ENCODE peak calls at places on chromosomes 3 and 15, in eight cellular contexts. One of them, this sample, is unnamed.
A peak's percentile ranks its signal among the peaks of the same experiment; 100 is the strongest.

GRCh38 chr3:31968927-31969418 is 12.1 kb downstream of the OSBPL10 start:
- DNase-seq in SK-N-SH: no peak
- DNase-seq in GM23338: no peak
- DNase-seq in hepatocyte: peak; percentile 37
- DNase-seq in HCT116: peak; percentile 86
- DNase-seq in GM23248: peak; percentile 90
- DNase-seq in MM.1S: no peak
- DNase-seq in Karpas-422: peak; percentile 49
- DNase-seq in this sample: peak; percentile 83

GRCh38 chr3:61725851-61726333 is 164.5 kb downstream of the PTPRG start:
- DNase-seq in Karpas-422: no peak
- DNase-seq in GM23248: peak; percentile 42
- DNase-seq in MM.1S: no peak
- DNase-seq in hepatocyte: peak; percentile 32
- DNase-seq in GM23338: peak; percentile 52
- DNase-seq in SK-N-SH: no peak
- DNase-seq in HCT116: peak; percentile 6
- DNase-seq in this sample: no peak

GRCh38 chr3:51550080-51550819 is 11.7 kb downstream of the RAD54L2 start:
- DNase-seq in SK-N-SH: no peak
- DNase-seq in hepatocyte: no peak
- DNase-seq in GM23338: no peak
- DNase-seq in HCT116: no peak
- DNase-seq in Karpas-422: no peak
- DNase-seq in GM23248: no peak
- DNase-seq in MM.1S: no peak
- DNase-seq in this sample: no peak

GRCh38 chr15:88702983-88703382 is 64.2 kb downstream of the ISG20 start:
- DNase-seq in Karpas-422: no peak
- DNase-seq in MM.1S: no peak
- DNase-seq in GM23248: no peak
- DNase-seq in GM23338: no peak
- DNase-seq in hepatocyte: no peak
- DNase-seq in SK-N-SH: no peak
- DNase-seq in HCT116: no peak
- DNase-seq in this sample: no peak

GRCh38 chr15:73700041-73700842 is 16.1 kb downstream of the CD276 start:
- DNase-seq in GM23248: peak; percentile 88
- DNase-seq in GM23338: peak; percentile 90
- DNase-seq in SK-N-SH: peak; percentile 82
- DNase-seq in HCT116: peak; percentile 51
- DNase-seq in MM.1S: peak; percentile 84
- DNase-seq in hepatocyte: peak; percentile 91
- DNase-seq in Karpas-422: peak; percentile 93
- DNase-seq in this sample: peak; percentile 52

GRCh38 chr3:71478568-71478967 is 105.0 kb downstream of the FOXP1 start:
- DNase-seq in MM.1S: no peak
- DNase-seq in GM23338: no peak
- DNase-seq in Karpas-422: no peak
- DNase-seq in HCT116: no peak
- DNase-seq in SK-N-SH: no peak
- DNase-seq in hepatocyte: no peak
- DNase-seq in GM23248: peak; percentile 63
- DNase-seq in this sample: no peak

GRCh38 chr3:130529816-130530215 is 12.8 kb downstream of the COL6A6 start:
- DNase-seq in hepatocyte: no peak
- DNase-seq in GM23248: no peak
- DNase-seq in Karpas-422: peak; percentile 45
- DNase-seq in SK-N-SH: no peak
- DNase-seq in GM23338: peak; percentile 57
- DNase-seq in HCT116: no peak
- DNase-seq in MM.1S: peak; percentile 71
- DNase-seq in this sample: no peak

GRCh38 chr3:50354850-50355249 is 4.2 kb downstream of the CYB561D2 start:
- DNase-seq in SK-N-SH: no peak
- DNase-seq in Karpas-422: no peak
- DNase-seq in HCT116: no peak
- DNase-seq in hepatocyte: no peak
- DNase-seq in GM23338: no peak
- DNase-seq in GM23248: no peak
- DNase-seq in MM.1S: no peak
- DNase-seq in this sample: no peak

GRCh38 chr3:51819709-51820406 is 40.8 kb upstream of the IQCF6 start:
- DNase-seq in Karpas-422: peak; percentile 81
- DNase-seq in GM23248: peak; percentile 9
- DNase-seq in SK-N-SH: no peak
- DNase-seq in GM23338: peak; percentile 90
- DNase-seq in MM.1S: no peak
- DNase-seq in hepatocyte: no peak
- DNase-seq in HCT116: peak; percentile 15
- DNase-seq in this sample: no peak

GRCh38 chr3:118292841-118293240 is 741.8 kb downstream of the IGSF11 start:
- DNase-seq in SK-N-SH: no peak
- DNase-seq in hepatocyte: no peak
- DNase-seq in GM23338: no peak
- DNase-seq in MM.1S: no peak
- DNase-seq in Karpas-422: no peak
- DNase-seq in GM23248: no peak
- DNase-seq in HCT116: no peak
- DNase-seq in this sample: no peak

GRCh38 chr3:195859061-195859845 is 47.5 kb upstream of the MUC4 start:
- DNase-seq in hepatocyte: peak; percentile 75
- DNase-seq in SK-N-SH: peak; percentile 89
- DNase-seq in GM23338: peak; percentile 89
- DNase-seq in GM23248: peak; percentile 70
- DNase-seq in Karpas-422: peak; percentile 94
- DNase-seq in HCT116: peak; percentile 47
- DNase-seq in MM.1S: peak; percentile 76
- DNase-seq in this sample: peak; percentile 73

GRCh38 chr15:95556866-95557225 is 773.7 kb upstream of the NR2F2 start:
- DNase-seq in GM23338: peak; percentile 13
- DNase-seq in SK-N-SH: no peak
- DNase-seq in GM23248: no peak
- DNase-seq in HCT116: peak; percentile 3
- DNase-seq in MM.1S: no peak
- DNase-seq in Karpas-422: no peak
- DNase-seq in hepatocyte: peak; percentile 18
- DNase-seq in this sample: no peak

GRCh38 chr3:197083486-197083885 is 53.9 kb upstream of the MELTF start:
- DNase-seq in GM23338: no peak
- DNase-seq in HCT116: no peak
- DNase-seq in SK-N-SH: no peak
- DNase-seq in MM.1S: no peak
- DNase-seq in Karpas-422: no peak
- DNase-seq in GM23248: peak; percentile 92
- DNase-seq in hepatocyte: peak; percentile 6
- DNase-seq in this sample: no peak

GRCh38 chr3:128098234-128098633 is 25.4 kb downstream of the RUVBL1 start:
- DNase-seq in GM23338: no peak
- DNase-seq in SK-N-SH: no peak
- DNase-seq in hepatocyte: no peak
- DNase-seq in GM23248: no peak
- DNase-seq in Karpas-422: no peak
- DNase-seq in MM.1S: no peak
- DNase-seq in HCT116: no peak
- DNase-seq in this sample: no peak

GRCh38 chr15:73965730-73966103 is 26.4 kb downstream of the STOML1 start:
- DNase-seq in MM.1S: peak; percentile 81
- DNase-seq in GM23248: peak; percentile 74
- DNase-seq in hepatocyte: no peak
- DNase-seq in HCT116: no peak
- DNase-seq in SK-N-SH: no peak
- DNase-seq in GM23338: peak; percentile 6
- DNase-seq in Karpas-422: peak; percentile 62
- DNase-seq in this sample: no peak

GRCh38 chr3:59334585-59334984 is 284.8 kb upstream of the CFAP20DC start:
- DNase-seq in GM23338: no peak
- DNase-seq in SK-N-SH: no peak
- DNase-seq in HCT116: no peak
- DNase-seq in hepatocyte: peak; percentile 30
- DNase-seq in Karpas-422: no peak
- DNase-seq in GM23248: peak; percentile 72
- DNase-seq in MM.1S: no peak
- DNase-seq in this sample: no peak

GRCh38 chr3:71616571-71617021 is 33.1 kb upstream of the FOXP1 start:
- DNase-seq in Karpas-422: no peak
- DNase-seq in GM23338: no peak
- DNase-seq in MM.1S: no peak
- DNase-seq in HCT116: no peak
- DNase-seq in GM23248: no peak
- DNase-seq in hepatocyte: no peak
- DNase-seq in SK-N-SH: no peak
- DNase-seq in this sample: no peak

GRCh38 chr3:14484741-14485140 is 55.4 kb downstream of the GRIP2 start:
- DNase-seq in GM23248: no peak
- DNase-seq in HCT116: no peak
- DNase-seq in hepatocyte: no peak
- DNase-seq in GM23338: no peak
- DNase-seq in Karpas-422: no peak
- DNase-seq in MM.1S: no peak
- DNase-seq in SK-N-SH: no peak
- DNase-seq in this sample: no peak

GRCh38 chr3:127034195-127034989 is 51.5 kb downstream of the PLXNA1 start:
- DNase-seq in HCT116: no peak
- DNase-seq in hepatocyte: no peak
- DNase-seq in SK-N-SH: no peak
- DNase-seq in GM23248: no peak
- DNase-seq in MM.1S: no peak
- DNase-seq in Karpas-422: no peak
- DNase-seq in GM23338: no peak
- DNase-seq in this sample: no peak
- H3K9me2 ChIP-seq in HCT116: no peaks in the 10 kb centered on the region
- H3K9me2 ChIP-seq in hepatocyte: no peaks in the 10 kb centered on the region
- H3K9me2 ChIP-seq in SK-N-SH: no peaks in the 10 kb centered on the region
- H3K9me2 ChIP-seq in GM23248: no peaks in the 10 kb centered on the region
- H3K9me2 ChIP-seq in MM.1S: no peaks in the 10 kb centered on the region
- H3K9me2 ChIP-seq in Karpas-422: no peaks in the 10 kb centered on the region
- H3K9me2 ChIP-seq in GM23338: no peaks in the 10 kb centered on the region
- H3K9me2 ChIP-seq in this sample: no peaks in the 10 kb centered on the region

DNA sequence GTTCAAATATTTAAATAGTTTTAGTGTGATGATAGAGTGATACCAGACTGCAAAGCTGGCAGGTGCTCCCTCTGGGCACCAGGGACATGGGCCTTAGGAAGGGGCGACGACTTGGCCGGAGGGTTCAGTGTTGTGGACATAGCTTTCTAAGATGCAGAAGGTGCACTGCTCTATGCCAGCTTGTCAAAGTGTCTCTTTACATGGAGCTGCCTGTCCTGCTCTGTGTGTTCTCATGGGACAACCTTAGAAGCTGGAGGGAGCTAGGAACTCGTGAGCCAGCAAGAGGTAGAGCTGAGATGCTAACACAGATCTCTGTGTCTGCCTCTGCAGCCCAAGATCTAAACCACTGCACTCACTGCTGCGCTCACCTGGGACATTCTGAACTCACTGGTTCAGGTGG is 77.8 kb downstream of the SENP2 start:
- DNase-seq in hepatocyte: no peak
- DNase-seq in GM23248: no peak
- DNase-seq in GM23338: no peak
- DNase-seq in SK-N-SH: no peak
- DNase-seq in MM.1S: no peak
- DNase-seq in Karpas-422: no peak
- DNase-seq in HCT116: no peak
- DNase-seq in this sample: no peak
- H3K9me2 ChIP-seq in hepatocyte: no peaks in the 10 kb centered on the region
- H3K9me2 ChIP-seq in GM23248: no peaks in the 10 kb centered on the region
- H3K9me2 ChIP-seq in GM23338: no peaks in the 10 kb centered on the region
- H3K9me2 ChIP-seq in SK-N-SH: no peaks in the 10 kb centered on the region
- H3K9me2 ChIP-seq in MM.1S: no peaks in the 10 kb centered on the region
- H3K9me2 ChIP-seq in Karpas-422: no peaks in the 10 kb centered on the region
- H3K9me2 ChIP-seq in HCT116: no peaks in the 10 kb centered on the region
- H3K9me2 ChIP-seq in this sample: no peaks in the 10 kb centered on the region

GRCh38 chr3:129512595-129512994 is 15.8 kb upstream of the RHO start:
- DNase-seq in GM23338: no peak
- DNase-seq in Karpas-422: no peak
- DNase-seq in hepatocyte: no peak
- DNase-seq in MM.1S: no peak
- DNase-seq in SK-N-SH: no peak
- DNase-seq in GM23248: no peak
- DNase-seq in HCT116: no peak
- DNase-seq in this sample: no peak

GRCh38 chr3:129517516-129517915 is 10.9 kb upstream of the RHO start:
- DNase-seq in SK-N-SH: peak; percentile 23
- DNase-seq in GM23248: no peak
- DNase-seq in GM23338: no peak
- DNase-seq in MM.1S: no peak
- DNase-seq in HCT116: no peak
- DNase-seq in hepatocyte: no peak
- DNase-seq in Karpas-422: no peak
- DNase-seq in this sample: no peak

GRCh38 chr3:129513705-129514104 is 14.7 kb upstream of the RHO start:
- DNase-seq in HCT116: no peak
- DNase-seq in SK-N-SH: no peak
- DNase-seq in hepatocyte: no peak
- DNase-seq in GM23248: no peak
- DNase-seq in GM23338: no peak
- DNase-seq in Karpas-422: no peak
- DNase-seq in MM.1S: no peak
- DNase-seq in this sample: no peak

GRCh38 chr3:129514563-129514962 is 13.9 kb upstream of the RHO start:
- DNase-seq in GM23248: no peak
- DNase-seq in HCT116: no peak
- DNase-seq in SK-N-SH: no peak
- DNase-seq in MM.1S: no peak
- DNase-seq in Karpas-422: no peak
- DNase-seq in hepatocyte: no peak
- DNase-seq in GM23338: no peak
- DNase-seq in this sample: no peak

GRCh38 chr3:129514110-129514509 is 14.3 kb upstream of the RHO start:
- DNase-seq in HCT116: no peak
- DNase-seq in SK-N-SH: no peak
- DNase-seq in hepatocyte: no peak
- DNase-seq in GM23338: no peak
- DNase-seq in MM.1S: no peak
- DNase-seq in Karpas-422: no peak
- DNase-seq in GM23248: no peak
- DNase-seq in this sample: no peak
- H3K9me2 ChIP-seq in HCT116: no peaks in the 10 kb centered on the region
- H3K9me2 ChIP-seq in SK-N-SH: no peaks in the 10 kb centered on the region
- H3K9me2 ChIP-seq in hepatocyte: no peaks in the 10 kb centered on the region
- H3K9me2 ChIP-seq in GM23338: no peaks in the 10 kb centered on the region
- H3K9me2 ChIP-seq in MM.1S: no peaks in the 10 kb centered on the region
- H3K9me2 ChIP-seq in Karpas-422: no peaks in the 10 kb centered on the region
- H3K9me2 ChIP-seq in GM23248: no peaks in the 10 kb centered on the region
- H3K9me2 ChIP-seq in this sample: no peaks in the 10 kb centered on the region

DNA sequence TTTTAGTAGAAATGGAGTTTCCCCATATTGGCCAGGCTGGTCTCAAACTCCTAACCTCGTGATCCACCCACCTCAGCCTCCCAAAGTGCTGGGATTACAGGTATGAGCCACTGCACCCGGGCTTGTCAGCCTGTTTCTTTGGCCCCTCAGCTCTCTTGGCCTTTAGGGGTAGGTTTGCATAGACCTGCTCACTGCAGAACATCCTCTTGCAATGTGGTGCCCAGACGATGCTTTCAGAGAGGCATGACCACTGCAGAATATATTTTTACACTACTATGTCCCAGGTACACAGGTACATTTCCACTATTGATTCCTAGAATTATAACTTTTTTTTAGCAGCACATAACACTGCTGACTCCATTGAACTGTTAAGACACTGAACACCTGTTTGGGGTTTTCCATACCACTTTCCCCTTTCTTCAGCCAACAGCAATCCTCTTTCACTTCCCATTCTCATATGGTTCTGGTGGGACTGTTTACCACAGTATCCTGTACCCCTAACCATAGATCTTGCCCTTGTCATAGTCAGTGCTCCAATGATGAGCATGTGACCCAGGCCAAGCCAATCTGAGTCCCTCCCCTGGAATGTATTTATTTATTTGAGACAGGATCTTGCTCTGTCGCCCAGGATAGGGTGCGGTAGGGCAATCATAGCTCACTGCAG is 21.1 kb downstream of the CCDC32 start:
- DNase-seq in MM.1S: peak; percentile 71
- DNase-seq in HCT116: no peak
- DNase-seq in Karpas-422: no peak
- DNase-seq in hepatocyte: no peak
- DNase-seq in GM23338: no peak
- DNase-seq in SK-N-SH: no peak
- DNase-seq in GM23248: no peak
- DNase-seq in this sample: no peak
- H3K9me2 ChIP-seq in MM.1S: no peaks in the 10 kb centered on the region
- H3K9me2 ChIP-seq in HCT116: no peaks in the 10 kb centered on the region
- H3K9me2 ChIP-seq in Karpas-422: no peaks in the 10 kb centered on the region
- H3K9me2 ChIP-seq in hepatocyte: no peaks in the 10 kb centered on the region
- H3K9me2 ChIP-seq in GM23338: no peaks in the 10 kb centered on the region
- H3K9me2 ChIP-seq in SK-N-SH: no peaks in the 10 kb centered on the region
- H3K9me2 ChIP-seq in GM23248: no peaks in the 10 kb centered on the region
- H3K9me2 ChIP-seq in this sample: no peaks in the 10 kb centered on the region

This sample was measured in PC-9.